ENCODE peak calls at places on chromosomes 1 and 21, in five cellular contexts. M is stimulated activated CD4-positive, alpha-beta T cell treated with anti-CD3 and anti-CD28 coated beads, TNF-alpha, amount 100 ng/mL, for 1 hour; N is Caki2; K is activated naive CD4-positive, alpha-beta T cell; X is H7. O is an unnamed sample.
A peak's percentile ranks its signal among the peaks of the same experiment; 100 is the strongest.

GRCh38 chr1:160361814-160362167 is 5.1 kb upstream of the NHLH1 start:
- DNase-seq in X (no peak), K (no peak), M (no peak), N (no peak), O (no peak)

GRCh38 chr1:218347316-218347712 is 2.2 kb downstream of the TGFB2 start:
- DNase-seq in K (no peak), N (no peak), X (peak; percentile 46), M (no peak), O (no peak)

GRCh38 chr1:201374376-201374775 is 3.1 kb downstream of the TNNT2 start:
- DNase-seq in X (no peak), M (no peak), N (no peak), K (no peak), O (no peak)

GRCh38 chr21:36079010-36079649 is 9.3 kb downstream of the CBR1 start:
- DNase-seq in N (no peak), X (no peak), M (no peak), K (no peak), O (no peak)

GRCh38 chr1:100265562-100265930 is 470 bp upstream of the RTCA start:
- DNase-seq in X (no peak), N (no peak), K (no peak), M (no peak), O (no peak)

GRCh38 chr1:118985611-118986290 is 2.4 kb downstream of the TBX15 start:
- DNase-seq in X (no peak), M (no peak), N (no peak), K (no peak), O (no peak)

GRCh38 chr1:77288275-77288674 is 6.5 kb downstream of the AK5 start:
- DNase-seq in K (no peak), M (no peak), N (no peak), X (no peak), O (no peak)

GRCh38 chr1:58249729-58250586 is 296.6 kb downstream of the OMA1 start:
- DNase-seq in N (no peak), X (peak; percentile 76), M (no peak), K (no peak), O (no peak)

GRCh38 chr1:109257682-109258421 is 8.5 kb downstream of the CELSR2 start:
- DNase-seq in X (peak; percentile 48), M (no peak), K (no peak), N (no peak), O (no peak)

GRCh38 chr1:24998554-24999245 is 68.6 kb upstream of the RUNX3 start:
- DNase-seq in X (no peak), N (no peak), M (no peak), K (no peak), O (no peak)

GRCh38 chr1:150558761-150559626 is 9.8 kb downstream of the ADAMTSL4 start:
- DNase-seq in K (no peak), N (no peak), M (no peak), X (no peak), O (no peak)

GRCh38 chr1:15788624-15789301 is 18.7 kb downstream of the UQCRHL start:
- DNase-seq in X (peak; percentile 13), K (no peak), M (no peak), N (no peak), O (no peak)

GRCh38 chr1:153024413-153024812 is 6.6 kb upstream of the SPRR1B start:
- DNase-seq in M (no peak), X (no peak), N (no peak), K (no peak), O (no peak)

O was measured in activated CD8-positive, alpha-beta memory T cell treated with anti-CD3 and anti-CD28 coated beads for 1 hour.